ENCODE peak calls at places on chromosomes 11 and 22, in eight cellular contexts. K, O, T, J, M, U, B and H are unnamed samples.

GRCh38 chr11:72321381-72321996 is 77.5 kb upstream of the PHOX2A start:
- DNase-seq in J (no peak), M (peak), K (no peak), U (no peak), B (no peak), T (no peak), O (no peak), H (no peak)

GRCh38 chr11:77842451-77843121 is 21.6 kb downstream of the AAMDC start:
- DNase-seq in T (no peak), U (no peak), J (no peak), O (no peak), M (no peak), B (no peak), K (no peak), H (no peak)

GRCh38 chr11:36380296-36381004 is 84.4 kb downstream of the PRR5L start:
- DNase-seq in U (no peak), K (no peak), B (no peak), T (no peak), M (no peak), J (no peak), O (no peak), H (no peak)

GRCh38 chr11:118604566-118604965 is 2.8 kb upstream of the PHLDB1 start:
- DNase-seq in B (no peak), J (no peak), O (no peak), U (no peak), T (no peak), M (no peak), K (no peak), H (no peak)

GRCh38 chr22:41401781-41402648 is 20.3 kb downstream of the TEF start:
- DNase-seq in J (no peak), T (no peak), B (peak), K (peak), O (peak), U (peak), M (no peak), H (peak)

GRCh38 chr11:69644071-69644961 is 3.4 kb downstream of the CCND1 start:
- DNase-seq in B (peak), M (no peak), K (peak), J (no peak), U (peak), T (no peak), O (peak), H (peak)

GRCh38 chr11:68939583-68940555 is 36.2 kb downstream of the IGHMBP2 start:
- DNase-seq in K (no peak), M (no peak), T (no peak), O (no peak), J (no peak), U (peak), B (no peak), H (no peak)

GRCh38 chr11:99501655-99502054 is 480.9 kb downstream of the CNTN5 start:
- DNase-seq in J (no peak), O (no peak), K (no peak), T (no peak), M (no peak), U (no peak), B (no peak), H (no peak)

GRCh38 chr11:102223859-102224258 is 93.4 kb upstream of the BIRC3 start:
- DNase-seq in U (no peak), M (no peak), T (no peak), K (no peak), O (no peak), J (no peak), B (no peak), H (no peak)

GRCh38 chr11:62236187-62236586 is 5.9 kb upstream of the SCGB1D2 start:
- DNase-seq in K (no peak), T (no peak), M (no peak), J (no peak), B (no peak), U (no peak), O (no peak), H (no peak)

GRCh38 chr22:47055921-47056320 is 293.5 kb downstream of the TBC1D22A start:
- DNase-seq in M (no peak), T (no peak), K (no peak), O (no peak), J (no peak), U (peak), B (no peak), H (no peak)

GRCh38 chr22:21582801-21583740 is 15.6 kb downstream of the UBE2L3 start:
- DNase-seq in T (no peak), U (peak), M (no peak), B (no peak), O (no peak), J (no peak), K (no peak), H (no peak)

GRCh38 chr22:37094239-37094638 is 15.3 kb downstream of the TMPRSS6 start:
- DNase-seq in T (no peak), M (no peak), O (no peak), U (no peak), B (no peak), K (no peak), J (no peak), H (no peak)

GRCh38 chr22:47337161-47337621 is 574.7 kb downstream of the TBC1D22A start:
- DNase-seq in K (no peak), B (no peak), T (no peak), J (no peak), O (peak), U (no peak), M (no peak), H (no peak)

GRCh38 chr11:65468874-65469333 is 29.9 kb upstream of the MALAT1 start:
- DNase-seq in M (peak), J (no peak), O (peak), K (peak), B (peak), T (peak), U (no peak), H (peak)

GRCh38 chr11:64571410-64572091 is 19.5 kb upstream of the SLC22A12 start:
- DNase-seq in U (peak), M (peak), K (no peak), T (no peak), O (peak), J (no peak), B (no peak), H (no peak)